ENCODE peak calls at places on chromosomes 13 and 19, in five cellular contexts. W is omental fat pad, G is GM12865, F is endothelial cell, V is tibial nerve. K is an unnamed sample.

GRCh38 chr13:46173656-46174055 is 8.3 kb downstream of the LCP1 start:
- DNase-seq in G (peak), F (no peak), W (no peak), V (no peak), K (no peak)

GRCh38 chr19:38842439-38843174 is 7.2 kb downstream of the HNRNPL start:
- DNase-seq in V (no peak), W (no peak), F (no peak), G (peak), K (no peak)

GRCh38 chr13:42361701-42362100 is 89.7 kb downstream of the AKAP11 start:
- DNase-seq in V (no peak), W (no peak), F (no peak), G (no peak), K (no peak)

GRCh38 chr19:7862413-7862951 is 11.7 kb downstream of the PRR36 start:
- DNase-seq in G (peak), W (no peak), V (no peak), F (peak), K (peak)

GRCh38 chr19:8423821-8424223 is 10.7 kb downstream of the MARCHF2 start:
- DNase-seq in V (peak), F (peak), G (no peak), W (peak), K (peak)

GRCh38 chr19:38251564-38252051 is 4.6 kb downstream of the PPP1R14A start:
- DNase-seq in G (no peak), W (no peak), V (peak), F (no peak), K (no peak)

GRCh38 chr19:27753622-27754021 is 1459.3 kb downstream of the UQCRFS1 start:
- DNase-seq in F (no peak), V (no peak), G (no peak), W (no peak), K (no peak)

GRCh38 chr19:47241919-47242644 is 11.1 kb upstream of the BBC3 start:
- DNase-seq in F (no peak), V (no peak), W (no peak), G (no peak), K (no peak)

GRCh38 chr19:13181747-13182388 is 31.7 kb downstream of the IER2 start:
- DNase-seq in V (peak), F (no peak), G (peak), W (no peak), K (no peak)

GRCh38 chr19:4327252-4327876 is 11.3 kb downstream of the STAP2 start:
- DNase-seq in V (peak), G (peak), W (peak), F (peak), K (no peak)

GRCh38 chr13:91381371-91381770 is 17.1 kb upstream of the GPC5 start:
- DNase-seq in G (peak), F (no peak), V (no peak), W (no peak), K (no peak)

GRCh38 chr13:26300140-26300539 is 46.2 kb downstream of the CDK8 start:
- DNase-seq in V (no peak), F (no peak), G (no peak), W (no peak), K (peak)

GRCh38 chr19:1491114-1491848 is at the start of gene REEP6:
- DNase-seq in G (no peak), F (no peak), V (no peak), W (no peak), K (no peak)
- TF ChIP-seq CTCF in G (no peak), F (no peak), V (no peak), W (no peak), K (no peak)

DNA sequence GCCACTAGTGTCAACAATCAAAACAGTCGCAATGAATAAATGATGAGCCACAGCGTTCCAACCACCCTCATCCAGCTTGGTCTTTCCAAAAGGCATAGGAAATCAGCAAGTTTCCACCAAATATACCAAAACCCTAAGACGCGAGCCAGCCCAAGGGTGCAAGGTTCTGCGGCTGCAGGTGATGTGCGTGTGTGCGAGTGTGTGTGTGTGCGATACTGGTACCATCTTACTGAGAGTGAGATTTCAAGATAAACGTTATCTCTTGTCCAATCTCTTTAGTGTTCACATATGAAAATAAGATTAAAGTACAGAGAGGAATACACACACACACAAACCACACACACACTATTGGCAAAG is 895 bp upstream of the TRPC4 start:
- DNase-seq in V (no peak), G (no peak), F (no peak), W (no peak), K (no peak)
- TF ChIP-seq CTCF in V (no peak), G (no peak), F (no peak), W (no peak), K (no peak)

GRCh38 chr19:5896365-5897076 is 7.1 kb downstream of the NDUFA11 start:
- DNase-seq in V (no peak), W (no peak), F (no peak), G (no peak), K (no peak)

GRCh38 chr19:5897189-5897969 is 6.2 kb downstream of the NDUFA11 start:
- DNase-seq in W (no peak), G (no peak), F (no peak), V (no peak), K (no peak)

GRCh38 chr19:5895409-5895808 is 8.2 kb downstream of the NDUFA11 start:
- DNase-seq in W (no peak), V (no peak), G (no peak), F (no peak), K (no peak)

GRCh38 chr19:5894704-5895349 is 8.8 kb downstream of the NDUFA11 start:
- DNase-seq in V (no peak), F (no peak), G (no peak), W (no peak), K (no peak)

GRCh38 chr19:5895890-5896289 is 7.7 kb downstream of the NDUFA11 start:
- DNase-seq in F (no peak), G (no peak), W (no peak), V (no peak), K (no peak)
- TF ChIP-seq CTCF in F (no peak), G (no peak), W (no peak), V (no peak), K (no peak)

GRCh38 chr19:23440207-23440606 is 44.9 kb upstream of the ZNF91 start:
- DNase-seq in F (no peak), W (no peak), G (no peak), V (no peak), K (no peak)

GRCh38 chr19:23437901-23438300 is 42.6 kb upstream of the ZNF91 start:
- DNase-seq in G (no peak), V (no peak), W (no peak), F (no peak), K (no peak)

GRCh38 chr19:23436318-23436717 is 41.0 kb upstream of the ZNF91 start:
- DNase-seq in W (no peak), V (no peak), F (no peak), G (no peak), K (no peak)

GRCh38 chr19:23439623-23440022 is 44.4 kb upstream of the ZNF91 start:
- DNase-seq in V (no peak), F (no peak), G (no peak), W (no peak), K (no peak)

DNA sequence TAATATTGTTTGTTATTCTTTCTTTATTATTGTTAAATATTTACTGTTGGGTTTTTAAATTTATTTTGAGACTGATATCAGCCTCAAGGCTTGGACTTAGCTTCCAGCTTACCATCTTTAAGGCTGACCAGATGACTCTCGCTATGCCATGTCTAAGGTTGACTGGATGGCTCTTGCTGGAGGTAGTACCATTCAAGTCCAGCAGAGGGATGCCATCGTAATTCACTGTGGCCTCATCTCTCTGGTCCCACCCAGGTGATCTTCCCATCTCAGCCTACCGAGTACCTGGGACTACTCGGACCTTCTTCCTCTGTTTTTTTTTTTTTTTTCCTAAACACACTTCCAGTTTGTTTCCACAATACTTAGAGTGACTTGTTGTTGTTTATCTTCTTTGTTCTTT is 41.7 kb upstream of the ZNF91 start:
- DNase-seq in G (no peak), V (no peak), W (no peak), F (no peak), K (no peak)
- TF ChIP-seq CTCF in G (peak), V (no peak), W (no peak), F (no peak), K (no peak)

DNA sequence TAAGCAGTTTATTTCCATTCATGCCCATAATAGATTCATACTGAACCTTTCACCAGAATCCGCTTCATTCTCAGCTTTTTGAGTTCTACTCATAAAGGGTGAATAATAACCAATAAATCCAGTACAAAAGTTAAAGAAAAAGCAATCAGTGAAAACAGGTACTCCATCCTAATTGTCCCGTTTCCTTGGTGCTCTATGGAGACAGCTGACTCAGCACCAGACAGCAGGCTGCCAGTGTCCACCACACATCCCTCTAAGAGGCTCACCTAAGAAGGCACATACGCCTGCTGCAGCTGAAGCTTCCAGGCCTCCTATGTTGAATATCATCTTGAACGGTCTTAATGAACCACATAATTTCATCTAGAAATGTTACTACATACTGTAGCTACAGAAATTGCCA is 27.3 kb downstream of the MYO16 start:
- DNase-seq in W (no peak), V (no peak), F (no peak), G (no peak), K (no peak)
- TF ChIP-seq CTCF in W (no peak), V (no peak), F (no peak), G (no peak), K (no peak)

GRCh38 chr19:40549007-40549708 is 27.5 kb upstream of the SHKBP1 start:
- DNase-seq in G (peak), F (peak), V (peak), W (peak), K (no peak)
- TF ChIP-seq CTCF in G (peak), F (no peak), V (peak), W (no peak), K (peak)

GRCh38 chr13:43964698-43965097 is 85.0 kb downstream of the LACC1 start:
- DNase-seq in W (no peak), V (no peak), G (no peak), F (no peak), K (no peak)

GRCh38 chr13:43965446-43965845 is 85.7 kb downstream of the LACC1 start:
- DNase-seq in V (no peak), W (no peak), G (no peak), F (no peak), K (no peak)

GRCh38 chr13:43959291-43959690 is 79.6 kb downstream of the LACC1 start:
- DNase-seq in F (no peak), G (no peak), W (no peak), V (no peak), K (no peak)

GRCh38 chr13:43961909-43962308 is 82.2 kb downstream of the LACC1 start:
- DNase-seq in F (no peak), W (no peak), G (no peak), V (no peak), K (peak)

DNA sequence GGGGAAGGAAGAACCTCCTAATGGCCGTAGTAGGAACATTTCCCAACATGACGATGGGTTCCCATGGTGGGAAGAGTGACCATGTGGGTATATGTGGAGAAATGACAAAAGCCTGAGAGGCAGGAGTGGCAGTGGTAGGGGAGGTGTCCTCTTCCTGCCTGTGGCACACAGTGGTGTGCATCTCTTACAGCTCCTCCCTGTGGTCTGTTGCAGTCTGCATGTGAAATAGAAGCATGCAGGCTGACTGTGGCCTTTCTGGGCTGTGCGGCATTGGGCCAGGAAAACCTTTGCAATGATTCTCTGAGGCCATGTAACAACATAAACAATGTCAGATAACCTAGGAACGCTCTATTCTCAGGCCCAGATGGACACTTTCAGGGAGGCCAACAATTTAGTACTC is 84.0 kb downstream of the LACC1 start:
- DNase-seq in V (no peak), W (no peak), G (peak), F (no peak), K (no peak)
- TF ChIP-seq CTCF in V (no peak), W (no peak), G (no peak), F (no peak), K (no peak)

GRCh38 chr13:53007872-53008271 is 20.7 kb upstream of the OLFM4 start:
- DNase-seq in W (no peak), V (no peak), F (no peak), G (no peak), K (no peak)
- TF ChIP-seq CTCF in W (no peak), V (no peak), F (no peak), G (no peak), K (no peak)

K was measured in RWPE1.